ENCODE peak calls at places on chromosomes 16 and 17, in five cellular contexts. P is NCI-H1092 treated with DMSO at 0.1 percent for 48 hours, D is NCI-H2081, J is retina, B is T-cell. H is an unnamed sample.

GRCh38 chr17:75346906-75347305 is 57.7 kb upstream of the SLC25A19 start:
- DNase-seq in P (no peak), D (no peak), J (no peak), B (no peak), H (peak)

GRCh38 chr17:12406623-12407228 is 259.0 kb upstream of the MYOCD start:
- DNase-seq in P (no peak), D (no peak), J (no peak), B (no peak), H (no peak)

GRCh38 chr17:45432405-45433113 is at the start of gene ARHGAP27:
- DNase-seq in P (no peak), D (no peak), J (peak), B (no peak), H (peak)

GRCh38 chr17:56866076-56866475 is 32.1 kb downstream of the DGKE start:
- DNase-seq in P (no peak), D (no peak), J (no peak), B (no peak), H (no peak)

GRCh38 chr16:16150117-16150877 is 73.0 kb downstream of the ABCC6 start:
- DNase-seq in P (peak), D (peak), J (no peak), B (no peak), H (no peak)

GRCh38 chr17:78241277-78242023 is 10.0 kb downstream of the TMEM235 start:
- DNase-seq in P (no peak), D (peak), J (peak), B (no peak), H (no peak)

GRCh38 chr17:51481370-51481769 is 221.0 kb downstream of the UTP18 start:
- DNase-seq in P (no peak), D (no peak), J (no peak), B (no peak), H (no peak)

GRCh38 chr17:80252871-80253270 is 7.8 kb upstream of the RNF213 start:
- DNase-seq in P (peak), D (peak), J (peak), B (peak), H (peak)

GRCh38 chr16:86924537-86924936 is 346.2 kb downstream of the FOXL1 start:
- DNase-seq in P (no peak), D (no peak), J (no peak), B (no peak), H (no peak)